ENCODE peak calls at places on chromosomes 1 and 21, in eight cellular contexts. U, D, M, L, T, B, J and V are unnamed samples.

GRCh38 chr1:36956570-36956969 is 77.7 kb downstream of the GRIK3 start:
- DNase-seq in U (no peak), D (no peak), M (no peak), L (no peak), T (no peak), B (no peak), J (no peak), V (no peak)

GRCh38 chr1:200128081-200128480 is 100.6 kb downstream of the NR5A2 start:
- DNase-seq in U (no peak), D (no peak), M (no peak), L (no peak), T (no peak), B (no peak), J (no peak), V (no peak)

GRCh38 chr1:209021622-209022021 is 561.9 kb upstream of the CAMK1G start:
- DNase-seq in U (no peak), D (no peak), M (no peak), L (no peak), T (no peak), B (no peak), J (no peak), V (no peak)

GRCh38 chr21:34528131-34528561 is 16.1 kb upstream of the KCNE1 start:
- DNase-seq in U (no peak), D (no peak), M (no peak), L (no peak), T (no peak), B (no peak), J (no peak), V (no peak)

GRCh38 chr1:226657788-226658537 is 81.1 kb downstream of the ITPKB start:
- DNase-seq in U (no peak), D (no peak), M (peak), L (no peak), T (no peak), B (peak), J (no peak), V (no peak)

GRCh38 chr1:78743626-78744025 is 94.0 kb downstream of the IFI44 start:
- DNase-seq in U (no peak), D (no peak), M (no peak), L (no peak), T (no peak), B (no peak), J (no peak), V (no peak)

GRCh38 chr1:186435336-186435735 is 25.6 kb downstream of the PDC start:
- DNase-seq in U (no peak), D (no peak), M (no peak), L (no peak), T (no peak), B (no peak), J (no peak), V (no peak)

GRCh38 chr1:21262282-21263051 is 27.8 kb downstream of the ECE1 start:
- DNase-seq in U (peak), D (no peak), M (no peak), L (no peak), T (no peak), B (no peak), J (peak), V (peak)

GRCh38 chr1:241957692-241958494 is at the start of gene BECN2:
- DNase-seq in U (no peak), D (no peak), M (no peak), L (no peak), T (no peak), B (no peak), J (no peak), V (no peak)

GRCh38 chr1:27544818-27545612 is 55.0 kb upstream of the WASF2 start:
- DNase-seq in U (peak), D (no peak), M (no peak), L (no peak), T (no peak), B (no peak), J (no peak), V (peak)

GRCh38 chr21:35275776-35276175 is 226.7 kb upstream of the RUNX1 start:
- DNase-seq in U (no peak), D (no peak), M (no peak), L (no peak), T (no peak), B (no peak), J (no peak), V (no peak)

GRCh38 chr1:168824418-168824817 is 95.4 kb upstream of the DPT start:
- DNase-seq in U (no peak), D (no peak), M (no peak), L (no peak), T (no peak), B (no peak), J (no peak), V (no peak)

GRCh38 chr1:69739181-69739580 is 171.5 kb downstream of the LRRC7 start:
- DNase-seq in U (no peak), D (no peak), M (no peak), L (no peak), T (no peak), B (no peak), J (no peak), V (no peak)

GRCh38 chr1:110383311-110383990 is 7.4 kb downstream of the SLC16A4 start:
- DNase-seq in U (no peak), D (no peak), M (no peak), L (no peak), T (no peak), B (no peak), J (no peak), V (no peak)

GRCh38 chr1:203173566-203173965 is 2.1 kb downstream of the MYBPH start:
- DNase-seq in U (no peak), D (no peak), M (no peak), L (no peak), T (no peak), B (no peak), J (no peak), V (no peak)

GRCh38 chr1:94817697-94818096 is 2.5 kb upstream of the SLC44A3 start:
- DNase-seq in U (no peak), D (no peak), M (no peak), L (no peak), T (no peak), B (no peak), J (no peak), V (no peak)

GRCh38 chr1:161427733-161428516 is 60.2 kb upstream of the CFAP126 start:
- DNase-seq in U (no peak), D (peak), M (no peak), L (no peak), T (peak), B (no peak), J (no peak), V (no peak)

GRCh38 chr1:240691521-240692338 is 79.8 kb upstream of the GREM2 start:
- DNase-seq in U (no peak), D (peak), M (no peak), L (no peak), T (no peak), B (peak), J (peak), V (no peak)

GRCh38 chr1:2628933-2629626 is 3.7 kb downstream of the MMEL1 start:
- DNase-seq in U (no peak), D (no peak), M (no peak), L (no peak), T (no peak), B (no peak), J (no peak), V (no peak)

GRCh38 chr1:56644941-56645662 is at the start of gene PRKAA2:
- DNase-seq in U (peak), D (peak), M (no peak), L (no peak), T (no peak), B (no peak), J (peak), V (peak)

GRCh38 chr1:45015683-45016082 is 3.6 kb downstream of the UROD start:
- DNase-seq in U (no peak), D (no peak), M (no peak), L (no peak), T (no peak), B (no peak), J (no peak), V (no peak)

GRCh38 chr1:5480906-5481305 is 511.3 kb downstream of the NPHP4 start:
- DNase-seq in U (no peak), D (no peak), M (no peak), L (no peak), T (no peak), B (no peak), J (no peak), V (no peak)

GRCh38 chr1:213829806-213830205 is 158.0 kb upstream of the PROX1 start:
- DNase-seq in U (no peak), D (no peak), M (no peak), L (no peak), T (no peak), B (peak), J (no peak), V (no peak)

GRCh38 chr1:56908619-56909340 is 54.2 kb downstream of the C8A start:
- DNase-seq in U (no peak), D (no peak), M (no peak), L (no peak), T (no peak), B (no peak), J (no peak), V (no peak)

GRCh38 chr1:39214021-39214713 is 9.7 kb downstream of the MACF1 start:
- DNase-seq in U (peak), D (no peak), M (peak), L (no peak), T (no peak), B (no peak), J (no peak), V (no peak)

GRCh38 chr1:225767591-225768540 is 9.8 kb upstream of the SRP9 start:
- DNase-seq in U (peak), D (no peak), M (no peak), L (no peak), T (no peak), B (peak), J (peak), V (peak)

GRCh38 chr1:10170362-10170665 is 40.1 kb upstream of the KIF1B start:
- DNase-seq in U (no peak), D (no peak), M (no peak), L (no peak), T (no peak), B (no peak), J (no peak), V (no peak)

GRCh38 chr1:229196404-229197224 is 74.3 kb upstream of the RAB4A start:
- DNase-seq in U (no peak), D (no peak), M (no peak), L (no peak), T (no peak), B (no peak), J (no peak), V (no peak)

GRCh38 chr1:221157026-221157761 is 278.0 kb downstream of the HLX start:
- DNase-seq in U (no peak), D (no peak), M (no peak), L (no peak), T (no peak), B (no peak), J (no peak), V (no peak)

GRCh38 chr1:30024411-30025195 is 698.8 kb downstream of the MATN1 start:
- DNase-seq in U (no peak), D (no peak), M (no peak), L (no peak), T (no peak), B (no peak), J (no peak), V (no peak)

GRCh38 chr1:212520299-212520698 is 87.6 kb downstream of the NENF start:
- DNase-seq in U (no peak), D (no peak), M (no peak), L (no peak), T (no peak), B (no peak), J (no peak), V (no peak)

GRCh38 chr1:38898653-38899230 is 17.4 kb upstream of the GJA9 start:
- DNase-seq in U (no peak), D (peak), M (no peak), L (no peak), T (no peak), B (no peak), J (no peak), V (no peak)

GRCh38 chr1:219778793-219779369 is 149.5 kb downstream of the SLC30A10 start:
- DNase-seq in U (no peak), D (no peak), M (no peak), L (no peak), T (no peak), B (no peak), J (no peak), V (no peak)

GRCh38 chr1:173048629-173049326 is 2.0 kb downstream of the TNFSF18 start:
- DNase-seq in U (no peak), D (no peak), M (no peak), L (no peak), T (no peak), B (no peak), J (no peak), V (no peak)

GRCh38 chr1:197695961-197696360 is 79.3 kb downstream of the DENND1B start:
- DNase-seq in U (no peak), D (no peak), M (no peak), L (no peak), T (no peak), B (no peak), J (no peak), V (no peak)

GRCh38 chr1:48610628-48611542 is 138.9 kb upstream of the SPATA6 start:
- DNase-seq in U (peak), D (no peak), M (peak), L (no peak), T (no peak), B (no peak), J (no peak), V (peak)

GRCh38 chr21:44702973-44703730 is 6.2 kb downstream of the KRTAP10-12 start:
- DNase-seq in U (no peak), D (no peak), M (no peak), L (no peak), T (no peak), B (no peak), J (no peak), V (no peak)

GRCh38 chr1:36771678-36772284 is 262.5 kb downstream of the GRIK3 start:
- DNase-seq in U (no peak), D (no peak), M (no peak), L (no peak), T (no peak), B (no peak), J (no peak), V (no peak)

GRCh38 chr1:212975607-212975918 is 25.2 kb downstream of the VASH2 start:
- DNase-seq in U (no peak), D (no peak), M (no peak), L (no peak), T (no peak), B (no peak), J (no peak), V (no peak)